ENCODE peak calls at places on chromosome 15, in five cellular contexts. O is SK-MEL-5, J is activated T-helper 1 cell treated with Interleukin-2 at 50 U/mL for 16 hours, G is iris pigment epithelial cell, Z is left kidney. V is an unnamed sample.

GRCh38 chr15:93152264-93152884 is 63.4 kb upstream of the RGMA start:
- DNase-seq in O (no peak), Z (no peak), J (peak), G (no peak), V (peak)

GRCh38 chr15:55250951-55251350 is 38.7 kb downstream of the RAB27A start:
- DNase-seq in G (no peak), O (no peak), Z (no peak), J (no peak), V (no peak)

GRCh38 chr15:41904487-41905359 is 10.9 kb upstream of the SPTBN5 start:
- DNase-seq in J (peak), Z (peak), O (peak), G (peak), V (peak)

GRCh38 chr15:52068004-52068403 is 44.6 kb downstream of the BCL2L10 start:
- DNase-seq in O (no peak), G (peak), Z (no peak), J (no peak), V (no peak)

GRCh38 chr15:101091080-101092017 is 160.5 kb downstream of the CHSY1 start:
- DNase-seq in G (peak), O (peak), Z (peak), J (no peak), V (no peak)

GRCh38 chr15:43749690-43750345 is 3.6 kb downstream of the PDIA3 start:
- DNase-seq in O (no peak), J (no peak), Z (no peak), G (no peak), V (no peak)

GRCh38 chr15:66184936-66185790 is 68.4 kb downstream of the MEGF11 start:
- DNase-seq in J (no peak), O (no peak), G (no peak), Z (no peak), V (no peak)

GRCh38 chr15:29676961-29677402 is 145.3 kb downstream of the TJP1 start:
- DNase-seq in G (peak), Z (peak), J (no peak), O (no peak), V (no peak)

GRCh38 chr15:62369454-62369853 is 204.4 kb upstream of the C2CD4B start:
- DNase-seq in O (no peak), G (no peak), J (no peak), Z (no peak), V (no peak)